ENCODE peak calls at places on chromosome 16, in six cellular contexts. One of them, this sample, is unnamed.

GRCh38 chr16:72658888-72659717 is 388.8 kb downstream of the ZFHX3 start:
- DNase-seq in NCI-H774: no peak
- DNase-seq in stimulated activated naive B cell treated with anti-CD40 and anti-IgM and Interleukin-4, amounts not matched to agents 10 μg/mL and 1 μg/mL and 100 μg/mL, for 72 hours: no peak
- DNase-seq in mesendoderm: no peak
- DNase-seq in NCI-H2029: no peak
- DNase-seq in stimulated activated CD4-positive, alpha-beta T cell treated with anti-CD3 and anti-CD28 coated beads, Interleukin-2, amount 100 ng/mL, for 4 hours: no peak
- DNase-seq in this sample: no peak

GRCh38 chr16:54647216-54647615 is 283.4 kb upstream of the IRX5 start:
- DNase-seq in mesendoderm: no peak
- DNase-seq in NCI-H2029: no peak
- DNase-seq in stimulated activated CD4-positive, alpha-beta T cell treated with anti-CD3 and anti-CD28 coated beads, Interleukin-2, amount 100 ng/mL, for 4 hours: no peak
- DNase-seq in stimulated activated naive B cell treated with anti-CD40 and anti-IgM and Interleukin-4, amounts not matched to agents 10 μg/mL and 1 μg/mL and 100 μg/mL, for 72 hours: no peak
- DNase-seq in NCI-H774: no peak
- DNase-seq in this sample: no peak

GRCh38 chr16:69410285-69410990 is 14.0 kb upstream of the CYB5B start:
- DNase-seq in stimulated activated CD4-positive, alpha-beta T cell treated with anti-CD3 and anti-CD28 coated beads, Interleukin-2, amount 100 ng/mL, for 4 hours: no peak
- DNase-seq in NCI-H2029: no peak
- DNase-seq in NCI-H774: no peak
- DNase-seq in mesendoderm: no peak
- DNase-seq in stimulated activated naive B cell treated with anti-CD40 and anti-IgM and Interleukin-4, amounts not matched to agents 10 μg/mL and 1 μg/mL and 100 μg/mL, for 72 hours: no peak
- DNase-seq in this sample: no peak

GRCh38 chr16:87094246-87094865 is 222.8 kb downstream of the C16orf95 start:
- DNase-seq in NCI-H2029: no peak
- DNase-seq in stimulated activated naive B cell treated with anti-CD40 and anti-IgM and Interleukin-4, amounts not matched to agents 10 μg/mL and 1 μg/mL and 100 μg/mL, for 72 hours: no peak
- DNase-seq in mesendoderm: no peak
- DNase-seq in NCI-H774: no peak
- DNase-seq in stimulated activated CD4-positive, alpha-beta T cell treated with anti-CD3 and anti-CD28 coated beads, Interleukin-2, amount 100 ng/mL, for 4 hours: no peak
- DNase-seq in this sample: no peak

GRCh38 chr16:24826096-24826690 is 19.6 kb upstream of the SLC5A11 start:
- DNase-seq in stimulated activated naive B cell treated with anti-CD40 and anti-IgM and Interleukin-4, amounts not matched to agents 10 μg/mL and 1 μg/mL and 100 μg/mL, for 72 hours: no peak
- DNase-seq in NCI-H2029: peak; percentile 9
- DNase-seq in mesendoderm: no peak
- DNase-seq in stimulated activated CD4-positive, alpha-beta T cell treated with anti-CD3 and anti-CD28 coated beads, Interleukin-2, amount 100 ng/mL, for 4 hours: no peak
- DNase-seq in NCI-H774: no peak
- DNase-seq in this sample: no peak

GRCh38 chr16:79069634-79070033 is 530.9 kb downstream of the MAF start:
- DNase-seq in NCI-H774: no peak
- DNase-seq in NCI-H2029: no peak
- DNase-seq in mesendoderm: no peak
- DNase-seq in stimulated activated CD4-positive, alpha-beta T cell treated with anti-CD3 and anti-CD28 coated beads, Interleukin-2, amount 100 ng/mL, for 4 hours: no peak
- DNase-seq in stimulated activated naive B cell treated with anti-CD40 and anti-IgM and Interleukin-4, amounts not matched to agents 10 μg/mL and 1 μg/mL and 100 μg/mL, for 72 hours: no peak
- DNase-seq in this sample: no peak

GRCh38 chr16:54194008-54194731 is 92.4 kb downstream of the IRX3 start:
- DNase-seq in stimulated activated CD4-positive, alpha-beta T cell treated with anti-CD3 and anti-CD28 coated beads, Interleukin-2, amount 100 ng/mL, for 4 hours: no peak
- DNase-seq in stimulated activated naive B cell treated with anti-CD40 and anti-IgM and Interleukin-4, amounts not matched to agents 10 μg/mL and 1 μg/mL and 100 μg/mL, for 72 hours: no peak
- DNase-seq in NCI-H2029: peak; percentile 62
- DNase-seq in NCI-H774: no peak
- DNase-seq in mesendoderm: peak; percentile 88
- DNase-seq in this sample: peak; percentile 97

GRCh38 chr16:68488559-68488958 is 40.3 kb upstream of the SMPD3 start:
- DNase-seq in stimulated activated CD4-positive, alpha-beta T cell treated with anti-CD3 and anti-CD28 coated beads, Interleukin-2, amount 100 ng/mL, for 4 hours: no peak
- DNase-seq in NCI-H774: no peak
- DNase-seq in NCI-H2029: no peak
- DNase-seq in mesendoderm: no peak
- DNase-seq in stimulated activated naive B cell treated with anti-CD40 and anti-IgM and Interleukin-4, amounts not matched to agents 10 μg/mL and 1 μg/mL and 100 μg/mL, for 72 hours: no peak
- DNase-seq in this sample: no peak

GRCh38 chr16:48999508-48999907 is 282.1 kb downstream of the CBLN1 start:
- DNase-seq in NCI-H2029: no peak
- DNase-seq in NCI-H774: no peak
- DNase-seq in stimulated activated CD4-positive, alpha-beta T cell treated with anti-CD3 and anti-CD28 coated beads, Interleukin-2, amount 100 ng/mL, for 4 hours: no peak
- DNase-seq in mesendoderm: no peak
- DNase-seq in stimulated activated naive B cell treated with anti-CD40 and anti-IgM and Interleukin-4, amounts not matched to agents 10 μg/mL and 1 μg/mL and 100 μg/mL, for 72 hours: no peak
- DNase-seq in this sample: no peak

GRCh38 chr16:21283521-21284289 is 5.6 kb upstream of the CRYM start:
- DNase-seq in mesendoderm: peak; percentile 73
- DNase-seq in NCI-H2029: no peak
- DNase-seq in NCI-H774: no peak
- DNase-seq in stimulated activated CD4-positive, alpha-beta T cell treated with anti-CD3 and anti-CD28 coated beads, Interleukin-2, amount 100 ng/mL, for 4 hours: no peak
- DNase-seq in stimulated activated naive B cell treated with anti-CD40 and anti-IgM and Interleukin-4, amounts not matched to agents 10 μg/mL and 1 μg/mL and 100 μg/mL, for 72 hours: no peak
- DNase-seq in this sample: peak; percentile 84

GRCh38 chr16:10637337-10638037 is 57.1 kb upstream of the EMP2 start:
- DNase-seq in NCI-H774: no peak
- DNase-seq in stimulated activated naive B cell treated with anti-CD40 and anti-IgM and Interleukin-4, amounts not matched to agents 10 μg/mL and 1 μg/mL and 100 μg/mL, for 72 hours: no peak
- DNase-seq in stimulated activated CD4-positive, alpha-beta T cell treated with anti-CD3 and anti-CD28 coated beads, Interleukin-2, amount 100 ng/mL, for 4 hours: no peak
- DNase-seq in mesendoderm: no peak
- DNase-seq in NCI-H2029: no peak
- DNase-seq in this sample: no peak

GRCh38 chr16:5884339-5884738 is 786.7 kb upstream of the EEF2KMT start:
- DNase-seq in NCI-H774: no peak
- DNase-seq in NCI-H2029: no peak
- DNase-seq in stimulated activated naive B cell treated with anti-CD40 and anti-IgM and Interleukin-4, amounts not matched to agents 10 μg/mL and 1 μg/mL and 100 μg/mL, for 72 hours: no peak
- DNase-seq in mesendoderm: no peak
- DNase-seq in stimulated activated CD4-positive, alpha-beta T cell treated with anti-CD3 and anti-CD28 coated beads, Interleukin-2, amount 100 ng/mL, for 4 hours: no peak
- DNase-seq in this sample: no peak

GRCh38 chr16:58001781-58002410 is 689 bp downstream of the USB1 start:
- DNase-seq in NCI-H774: no peak
- DNase-seq in NCI-H2029: no peak
- DNase-seq in stimulated activated naive B cell treated with anti-CD40 and anti-IgM and Interleukin-4, amounts not matched to agents 10 μg/mL and 1 μg/mL and 100 μg/mL, for 72 hours: no peak
- DNase-seq in stimulated activated CD4-positive, alpha-beta T cell treated with anti-CD3 and anti-CD28 coated beads, Interleukin-2, amount 100 ng/mL, for 4 hours: no peak
- DNase-seq in mesendoderm: no peak
- DNase-seq in this sample: no peak

GRCh38 chr16:83995756-83996155 is 27.7 kb downstream of the NECAB2 start:
- DNase-seq in stimulated activated naive B cell treated with anti-CD40 and anti-IgM and Interleukin-4, amounts not matched to agents 10 μg/mL and 1 μg/mL and 100 μg/mL, for 72 hours: no peak
- DNase-seq in stimulated activated CD4-positive, alpha-beta T cell treated with anti-CD3 and anti-CD28 coated beads, Interleukin-2, amount 100 ng/mL, for 4 hours: no peak
- DNase-seq in NCI-H2029: peak; percentile 12
- DNase-seq in mesendoderm: peak; percentile 88
- DNase-seq in NCI-H774: peak; percentile 50
- DNase-seq in this sample: peak; percentile 71

This sample was measured in right cardiac atrium.